ENCODE peak calls at places on chromosomes 11 and 22, in six cellular contexts. Z is activated CD8-positive, alpha-beta T cell treated with anti-CD3 and anti-CD28 coated beads for 36 hours; W is Right ventricle myocardium inferior; E is memory B cell; L is naive thymus-derived CD4-positive, alpha-beta T cell; X is GM23338. A is an unnamed sample.

GRCh38 chr22:39472570-39473556 is 16.1 kb downstream of the MGAT3 start:
- ATAC-seq in W (no peak), E (peak), L (peak), X (peak), Z (no peak), A (no peak)

GRCh38 chr22:46636221-46637002 is 16.2 kb downstream of the GRAMD4 start:
- ATAC-seq in W (no peak), X (peak), L (no peak), Z (no peak), E (no peak), A (no peak)

GRCh38 chr22:20610243-20610686 is 102.9 kb downstream of the MED15 start:
- ATAC-seq in W (no peak), X (no peak), L (no peak), Z (no peak), E (no peak), A (no peak)

GRCh38 chr11:23976776-23977380 is 520.0 kb upstream of the LUZP2 start:
- ATAC-seq in W (no peak), L (no peak), E (no peak), X (no peak), Z (no peak), A (no peak)

GRCh38 chr11:129374081-129374992 is 1.3 kb upstream of the BARX2 start:
- ATAC-seq in Z (no peak), L (no peak), X (peak), W (no peak), E (no peak), A (no peak)

GRCh38 chr22:36015155-36015805 is 13.3 kb downstream of the RBFOX2 start:
- ATAC-seq in W (no peak), L (no peak), X (no peak), E (no peak), Z (no peak), A (no peak)

GRCh38 chr11:84069048-84069447 is 782.9 kb upstream of the CCDC90B start:
- ATAC-seq in W (no peak), L (no peak), X (no peak), Z (no peak), E (no peak), A (no peak)

GRCh38 chr22:20267441-20268288 is 453 bp downstream of the RTN4R start:
- ATAC-seq in L (no peak), X (peak), W (no peak), Z (no peak), E (no peak), A (no peak)

GRCh38 chr11:66909181-66909580 is 49.0 kb downstream of the PC start:
- ATAC-seq in X (no peak), E (no peak), Z (no peak), L (no peak), W (no peak), A (no peak)

GRCh38 chr22:43302462-43303109 is 40.6 kb downstream of the SCUBE1 start:
- ATAC-seq in E (no peak), X (no peak), L (no peak), W (no peak), Z (no peak), A (no peak)

GRCh38 chr22:20422965-20423635 is 14.5 kb downstream of the SCARF2 start:
- ATAC-seq in W (peak), X (no peak), Z (no peak), L (no peak), E (no peak), A (peak)

GRCh38 chr22:17580461-17581031 is 17.2 kb downstream of the SLC25A18 start:
- ATAC-seq in Z (no peak), W (no peak), X (peak), L (no peak), E (no peak), A (no peak)

GRCh38 chr11:95453616-95454118 is 222.7 kb upstream of the SESN3 start:
- ATAC-seq in W (peak), Z (no peak), X (peak), E (no peak), L (no peak), A (no peak)

GRCh38 chr22:27144345-27144744 is 487.0 kb downstream of the MIAT start:
- ATAC-seq in L (no peak), W (no peak), Z (no peak), E (no peak), X (peak), A (no peak)

GRCh38 chr11:122146475-122146874 is 30.5 kb upstream of the BLID start:
- ATAC-seq in W (no peak), L (no peak), Z (no peak), X (no peak), E (no peak), A (no peak)

GRCh38 chr22:25154686-25154999 is 45.0 kb upstream of the CRYBB3 start:
- ATAC-seq in X (no peak), Z (no peak), E (no peak), W (no peak), L (no peak), A (peak)

A was measured in gastroesophageal sphincter.